ENCODE peak calls at places on chromosomes 11 and 22, in five cellular contexts. G, Y, A, F and T are unnamed samples.
A peak's percentile ranks its signal among the peaks of the same experiment; 100 is the strongest.

GRCh38 chr11:64892411-64892831 is 14.0 kb upstream of the EHD1 start:
- DNase-seq in G (no peak), Y (no peak), A (no peak), F (no peak), T (no peak)

GRCh38 chr11:11977206-11977938 is 31.1 kb downstream of the DKK3 start:
- DNase-seq in G (no peak), Y (no peak), A (no peak), F (no peak), T (no peak)

GRCh38 chr11:2801711-2802388 is 83.7 kb downstream of the CDKN1C start:
- DNase-seq in G (no peak), Y (no peak), A (no peak), F (no peak), T (no peak)

GRCh38 chr11:60991457-60991856 is 20.0 kb downstream of the CD6 start:
- DNase-seq in G (no peak), Y (no peak), A (no peak), F (no peak), T (no peak)

GRCh38 chr11:64753019-64753379 is 6.8 kb downstream of the PYGM start:
- DNase-seq in G (no peak), Y (no peak), A (no peak), F (no peak), T (no peak)

GRCh38 chr22:32713737-32714457 is 87.6 kb upstream of the TIMP3 start:
- DNase-seq in G (no peak), Y (no peak), A (no peak), F (no peak), T (no peak)

GRCh38 chr22:49045276-49045675 is 782.4 kb downstream of the BRD1 start:
- DNase-seq in G (no peak), Y (no peak), A (no peak), F (no peak), T (no peak)

GRCh38 chr11:74055938-74056337 is 47.1 kb upstream of the UCP3 start:
- DNase-seq in G (no peak), Y (no peak), A (peak; percentile 40), F (no peak), T (no peak)

GRCh38 chr22:33553493-33553892 is 366.8 kb downstream of the LARGE1 start:
- DNase-seq in G (no peak), Y (no peak), A (no peak), F (no peak), T (no peak)

GRCh38 chr11:58769308-58769707 is 37.6 kb upstream of the GLYAT start:
- DNase-seq in G (peak; percentile 43), Y (no peak), A (no peak), F (no peak), T (no peak)

GRCh38 chr11:123216249-123216648 is 21.2 kb upstream of the CLMP start:
- DNase-seq in G (no peak), Y (no peak), A (no peak), F (no peak), T (no peak)

GRCh38 chr11:117281159-117281558 is 10.0 kb upstream of the BACE1-AS start:
- DNase-seq in G (no peak), Y (no peak), A (no peak), F (no peak), T (no peak)

GRCh38 chr11:131683666-131684065 is 313.3 kb downstream of the NTM start:
- DNase-seq in G (no peak), Y (no peak), A (no peak), F (no peak), T (no peak)

GRCh38 chr11:116646191-116646590 is 126.6 kb downstream of the BUD13 start:
- DNase-seq in G (no peak), Y (no peak), A (no peak), F (no peak), T (no peak)

GRCh38 chr11:67160872-67161783 is 42.1 kb downstream of the KDM2A start:
- DNase-seq in G (peak; percentile 6), Y (no peak), A (no peak), F (no peak), T (no peak)

GRCh38 chr22:36160499-36160942 is at the start of gene APOL3:
- DNase-seq in G (no peak), Y (no peak), A (no peak), F (peak; percentile 60), T (no peak)

GRCh38 chr11:118929496-118930151 is 3.9 kb upstream of the BCL9L start:
- DNase-seq in G (peak; percentile 73), Y (peak; percentile 88), A (peak; percentile 64), F (no peak), T (peak; percentile 73)

GRCh38 chr22:37228106-37229011 is 15.7 kb downstream of the RAC2 start:
- DNase-seq in G (no peak), Y (no peak), A (no peak), F (no peak), T (no peak)

GRCh38 chr11:25769287-25769686 is 562.6 kb upstream of the ANO3 start:
- DNase-seq in G (no peak), Y (no peak), A (no peak), F (no peak), T (no peak)

GRCh38 chr22:22076361-22076760 is 93.8 kb upstream of the TOP3B start:
- DNase-seq in G (no peak), Y (peak; percentile 36), A (no peak), F (no peak), T (no peak)

GRCh38 chr22:41001722-41002122 is 50.5 kb downstream of the RBX1 start:
- DNase-seq in G (no peak), Y (no peak), A (peak; percentile 41), F (no peak), T (no peak)

GRCh38 chr11:8925711-8926110 is 7.0 kb downstream of the C11orf16 start:
- DNase-seq in G (no peak), Y (no peak), A (no peak), F (no peak), T (no peak)

GRCh38 chr11:110410638-110411037 is 19.1 kb upstream of the FDX1 start:
- DNase-seq in G (no peak), Y (no peak), A (no peak), F (no peak), T (no peak)
- TF ChIP-seq FOXM1 in G (no peak), Y (no peak), A (no peak), F (no peak), T (no peak)

GRCh38 chr22:29074276-29074625 is 1.4 kb downstream of the KREMEN1 start:
- DNase-seq in G (no peak), Y (no peak), A (no peak), F (no peak), T (no peak)
- TF ChIP-seq FOXM1 in G (no peak), Y (no peak), A (no peak), F (no peak), T (no peak)

DNA sequence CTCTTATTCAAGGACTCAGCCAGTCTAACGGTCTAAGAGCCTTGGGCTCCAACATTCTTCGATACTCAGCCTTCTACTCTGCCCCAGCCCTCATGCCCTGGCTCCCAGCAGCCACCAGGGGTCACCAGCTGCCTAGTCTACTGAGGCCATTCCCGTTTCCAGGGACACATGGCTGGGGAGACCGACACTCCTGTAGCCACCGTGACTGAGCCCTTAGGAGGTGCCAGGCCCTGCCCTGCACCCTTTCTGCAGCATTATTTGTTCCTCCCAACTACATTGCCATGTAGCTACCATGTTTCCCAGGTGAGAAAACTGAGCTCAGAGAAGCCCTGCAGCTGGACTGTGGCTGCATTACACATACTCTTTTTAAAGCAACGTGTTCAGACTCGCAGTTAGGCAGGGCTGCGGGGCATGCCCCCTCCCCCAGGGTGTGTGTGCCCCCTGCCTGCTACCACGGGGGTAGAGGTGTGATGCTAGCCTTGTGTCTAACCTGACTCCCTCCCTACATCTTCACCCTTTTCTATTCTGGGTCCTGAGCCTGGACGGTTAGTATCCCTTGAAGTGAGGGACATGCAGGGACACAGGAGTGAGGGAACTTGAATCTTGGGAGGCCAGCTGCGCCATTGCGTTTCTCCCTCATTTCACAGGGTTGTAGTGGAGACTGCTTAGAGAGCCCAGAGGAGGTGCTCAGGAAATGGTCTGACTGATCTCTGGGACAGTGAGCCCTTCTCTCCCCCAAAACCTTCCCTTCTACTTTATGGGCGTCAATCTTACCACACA is 17.5 kb downstream of the ATG16L2 start:
- DNase-seq in G (peak; percentile 85), Y (peak; percentile 88), A (peak; percentile 63), F (no peak), T (peak; percentile 69)
- TF ChIP-seq FOXM1 in G (no peak), Y (no peak), A (no peak), F (no peak), T (no peak)

DNA sequence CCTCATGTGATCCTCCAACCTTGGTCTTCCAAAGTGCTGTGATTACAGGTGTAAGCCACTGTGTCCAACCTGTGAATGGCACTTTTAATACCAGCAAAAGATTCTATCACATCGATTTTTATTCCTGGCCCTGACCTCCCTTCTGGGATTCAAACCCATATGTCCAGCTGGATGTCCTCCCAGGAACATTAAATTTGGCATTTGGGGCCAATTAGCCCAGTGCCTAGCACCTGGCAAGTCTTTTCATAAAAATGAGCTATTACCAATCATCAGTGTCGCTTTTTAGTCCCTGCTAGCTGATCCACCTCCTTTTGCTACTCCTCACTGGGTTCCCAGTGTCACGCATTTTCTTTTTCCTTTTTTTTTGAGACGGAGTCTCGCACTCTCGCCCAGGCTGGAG is 2.6 kb upstream of the NF2 start:
- DNase-seq in G (no peak), Y (no peak), A (no peak), F (no peak), T (no peak)
- TF ChIP-seq FOXM1 in G (no peak), Y (no peak), A (no peak), F (no peak), T (no peak)

GRCh38 chr11:33742249-33742851 is 6.1 kb upstream of the CD59 start:
- DNase-seq in G (no peak), Y (peak; percentile 20), A (no peak), F (no peak), T (no peak)
- TF ChIP-seq FOXM1 in G (no peak), Y (no peak), A (no peak), F (no peak), T (no peak)

GRCh38 chr22:39983346-39983745 is 11.4 kb upstream of the FAM83F start:
- DNase-seq in G (no peak), Y (no peak), A (no peak), F (no peak), T (no peak)
- TF ChIP-seq FOXM1 in G (no peak), Y (no peak), A (no peak), F (no peak), T (no peak)

DNA sequence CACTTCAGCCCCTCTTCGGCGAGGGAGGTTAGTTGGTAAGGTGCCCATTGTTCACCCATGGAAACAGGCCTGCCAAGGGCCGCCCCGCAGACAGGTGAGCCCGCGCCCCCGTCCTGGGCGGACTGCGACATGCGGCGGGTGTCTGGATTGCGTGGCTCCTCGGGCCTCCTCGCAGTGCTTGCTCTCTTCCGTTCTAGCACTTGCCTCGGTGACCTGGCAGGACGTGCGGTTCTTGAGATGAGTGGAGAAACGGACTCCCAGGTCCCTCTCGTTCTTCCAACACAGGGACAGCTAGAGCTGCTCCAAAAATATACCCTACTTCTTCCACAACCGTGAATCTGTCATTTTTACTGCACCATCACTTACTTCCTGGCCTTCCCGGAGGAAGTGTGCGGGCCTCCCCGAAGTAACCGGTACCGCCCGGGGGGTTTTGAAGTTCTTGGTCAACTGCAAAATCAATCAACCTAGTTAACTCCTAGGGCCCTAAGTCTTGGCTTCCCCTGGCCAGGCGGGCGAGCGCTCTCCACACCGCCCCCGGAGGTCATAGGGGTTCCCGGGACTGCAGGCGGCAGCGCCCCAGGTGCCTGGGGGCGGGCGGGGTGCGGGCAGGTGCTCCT is 745 bp upstream of the ZBTB44 start:
- DNase-seq in G (no peak), Y (peak; percentile 44), A (no peak), F (no peak), T (peak; percentile 5)
- TF ChIP-seq FOXM1 in G (no peak), Y (no peak), A (no peak), F (no peak), T (no peak)